ENCODE peak calls at places on chromosomes 11 and 22, in five cellular contexts. P, X, Z, M and Q are unnamed samples.

GRCh38 chr11:67157691-67158090 is 38.6 kb downstream of the KDM2A start:
- DNase-seq in M (no peak), P (no peak), Z (no peak), X (no peak), Q (no peak)

GRCh38 chr11:103585401-103585800 is 451.0 kb upstream of the DDI1 start:
- DNase-seq in Z (no peak), X (no peak), M (no peak), P (no peak), Q (no peak)

GRCh38 chr11:2791139-2791520 is 91.3 kb upstream of the KCNQ1OT1 start:
- DNase-seq in M (no peak), P (no peak), X (no peak), Z (no peak), Q (no peak)

GRCh38 chr22:38652858-38653257 is 3.3 kb downstream of the FAM227A start:
- DNase-seq in Z (no peak), P (no peak), X (no peak), M (no peak), Q (no peak)

GRCh38 chr11:85021066-85021465 is 606.1 kb downstream of the DLG2 start:
- DNase-seq in X (no peak), Z (no peak), P (no peak), M (no peak), Q (no peak)

GRCh38 chr11:5967708-5968107 is 586 bp downstream of the OR56A5 start:
- DNase-seq in X (no peak), P (no peak), M (no peak), Z (no peak), Q (no peak)

GRCh38 chr11:84471501-84471900 is 1155.6 kb downstream of the DLG2 start:
- DNase-seq in P (no peak), M (no peak), Z (no peak), X (no peak), Q (no peak)

GRCh38 chr11:60924110-60924905 is at the start of gene TMEM132A:
- DNase-seq in Z (peak; percentile 43), X (no peak), M (peak; percentile 73), P (peak; percentile 61), Q (no peak)

GRCh38 chr11:124674168-124674517 is 439 bp downstream of the SPA17 start:
- DNase-seq in X (no peak), Z (no peak), P (no peak), M (no peak), Q (no peak)

GRCh38 chr11:16812274-16812673 is 73.8 kb downstream of the C11orf58 start:
- DNase-seq in M (peak; percentile 53), X (no peak), Z (no peak), P (no peak), Q (no peak)

GRCh38 chr11:43532046-43532445 is 148.5 kb upstream of the HSD17B12 start:
- DNase-seq in Z (no peak), P (no peak), M (peak; percentile 40), X (no peak), Q (no peak)